ENCODE peak calls at places on chromosomes 1 and 21, in six cellular contexts. W, X, S, O, C and T are unnamed samples.

GRCh38 chr21:43767980-43768867 is 7.9 kb downstream of the CSTB start:
- DNase-seq in X (peak), C (no peak), O (no peak), S (no peak), W (peak), T (peak)

GRCh38 chr1:63773815-63774616 is at the start of gene ROR1:
- DNase-seq in O (no peak), X (peak), W (peak), S (peak), C (peak), T (peak)

GRCh38 chr1:27968692-27969091 is 8.9 kb downstream of the XKR8 start:
- DNase-seq in C (no peak), O (no peak), S (peak), W (peak), X (no peak), T (peak)

GRCh38 chr1:161182214-161182613 is 4.9 kb upstream of the B4GALT3 start:
- DNase-seq in S (no peak), X (no peak), W (peak), C (no peak), O (peak), T (peak)

GRCh38 chr1:231139125-231139649 is 22.7 kb upstream of the TRIM67 start:
- DNase-seq in O (no peak), C (no peak), X (no peak), W (no peak), S (no peak), T (peak)

GRCh38 chr1:47824721-47825120 is 172.5 kb downstream of the TRABD2B start:
- DNase-seq in W (no peak), X (no peak), O (no peak), C (no peak), S (no peak), T (no peak)

GRCh38 chr1:76759950-76760349 is 107.3 kb upstream of the ST6GALNAC5 start:
- DNase-seq in C (no peak), O (no peak), X (no peak), W (no peak), S (no peak), T (peak)

GRCh38 chr1:1965546-1965945 is 38.0 kb downstream of the CFAP74 start:
- DNase-seq in O (no peak), X (no peak), S (no peak), C (no peak), W (no peak), T (no peak)

GRCh38 chr21:41080485-41080884 is 87.5 kb upstream of the BACE2 start:
- DNase-seq in C (no peak), S (no peak), O (no peak), W (no peak), X (no peak), T (no peak)

GRCh38 chr21:42047821-42048613 is 23.1 kb upstream of the UMODL1 start:
- DNase-seq in W (peak), S (peak), O (no peak), C (no peak), X (no peak), T (peak)

GRCh38 chr1:243525085-243525487 is 269.2 kb downstream of the SDCCAG8 start:
- DNase-seq in W (peak), S (peak), C (no peak), O (no peak), X (no peak), T (peak)

GRCh38 chr1:197307551-197307950 is 39.5 kb downstream of the CRB1 start:
- DNase-seq in S (no peak), C (no peak), X (no peak), W (no peak), O (no peak), T (no peak)

GRCh38 chr21:45329261-45330074 is 41.8 kb upstream of the POFUT2 start:
- DNase-seq in O (no peak), W (no peak), C (no peak), X (no peak), S (no peak), T (no peak)

GRCh38 chr1:65412984-65413375 is 7.5 kb upstream of the LEPR start:
- DNase-seq in S (no peak), O (no peak), X (no peak), C (no peak), W (no peak), T (peak)

GRCh38 chr1:41917835-41918449 is 780 bp downstream of the HIVEP3 start:
- DNase-seq in S (no peak), X (peak), W (peak), C (peak), O (no peak), T (peak)

GRCh38 chr1:196407358-196408041 is 200.7 kb downstream of the KCNT2 start:
- DNase-seq in W (no peak), S (no peak), C (no peak), O (no peak), X (peak), T (peak)

GRCh38 chr1:117244306-117244705 is 33.6 kb upstream of the VTCN1 start:
- DNase-seq in X (no peak), C (no peak), O (no peak), S (no peak), W (no peak), T (no peak)

GRCh38 chr21:40179167-40179566 is 311.9 kb downstream of the PCP4 start:
- DNase-seq in O (no peak), C (no peak), X (no peak), W (no peak), S (no peak), T (no peak)

GRCh38 chr1:43885311-43885801 is 48.2 kb upstream of the ARTN start:
- DNase-seq in S (no peak), X (peak), W (no peak), O (no peak), C (peak), T (no peak)

GRCh38 chr1:176090766-176091165 is 116.3 kb downstream of the COP1 start:
- DNase-seq in W (no peak), X (no peak), S (no peak), O (no peak), C (no peak), T (no peak)

GRCh38 chr1:91428182-91428798 is 23.7 kb upstream of the HFM1 start:
- DNase-seq in S (no peak), O (no peak), X (peak), C (no peak), W (no peak), T (no peak)